ENCODE peak calls at places on chromosomes 13 and 19, in seven cellular contexts. B is HFFc6, Z is astrocyte of the cerebellum, R is ACHN, I is AG09309, N is AG20443, J is ELR. V is an unnamed sample.

GRCh38 chr13:94343243-94343585 is 136.3 kb downstream of the DCT start:
- DNase-seq in B (no peak), Z (no peak), R (no peak), I (no peak), N (no peak), J (no peak), V (no peak)

GRCh38 chr13:112143046-112143752 is 76.2 kb downstream of the SOX1 start:
- DNase-seq in B (no peak), Z (no peak), R (no peak), I (no peak), N (no peak), J (no peak), V (no peak)

GRCh38 chr13:63190742-63191141 is 1775.1 kb upstream of the PCDH20 start:
- DNase-seq in B (no peak), Z (no peak), R (peak; percentile 97), I (peak; percentile 24), N (peak; percentile 7), J (peak; percentile 81), V (no peak)

GRCh38 chr19:952680-953500 is 27.1 kb downstream of the ARID3A start:
- DNase-seq in B (no peak), Z (no peak), R (no peak), I (no peak), N (no peak), J (peak; percentile 41), V (no peak)

GRCh38 chr19:31285744-31286143 is 63.5 kb downstream of the TSHZ3 start:
- DNase-seq in B (no peak), Z (peak; percentile 16), R (peak; percentile 12), I (no peak), N (peak; percentile 71), J (peak; percentile 2), V (no peak)

GRCh38 chr13:48662226-48662625 is 8.5 kb downstream of the CYSLTR2 start:
- DNase-seq in B (no peak), Z (no peak), R (no peak), I (no peak), N (no peak), J (no peak), V (no peak)

GRCh38 chr13:46516624-46517318 is 36.2 kb upstream of the LRCH1 start:
- DNase-seq in B (no peak), Z (no peak), R (no peak), I (no peak), N (no peak), J (no peak), V (no peak)

GRCh38 chr13:90686438-90686837 is 661.0 kb upstream of the MIR17HG start:
- DNase-seq in B (peak; percentile 73), Z (peak; percentile 9), R (no peak), I (peak; percentile 34), N (peak; percentile 72), J (peak; percentile 74), V (no peak)

GRCh38 chr13:30713133-30713532 is 22.2 kb upstream of the ALOX5AP start:
- DNase-seq in B (no peak), Z (no peak), R (no peak), I (no peak), N (no peak), J (peak; percentile 61), V (no peak)

GRCh38 chr19:14002571-14003278 is 3.4 kb downstream of the RFX1 start:
- DNase-seq in B (no peak), Z (no peak), R (no peak), I (no peak), N (no peak), J (no peak), V (peak; percentile 79)

GRCh38 chr19:46787331-46788100 is 878 bp downstream of the SLC1A5 start:
- DNase-seq in B (peak; percentile 57), Z (no peak), R (peak; percentile 59), I (no peak), N (peak; percentile 63), J (peak; percentile 79), V (peak; percentile 30)

GRCh38 chr13:40975441-40975840 is 43.7 kb downstream of the ELF1 start:
- DNase-seq in B (no peak), Z (no peak), R (no peak), I (no peak), N (no peak), J (no peak), V (no peak)

GRCh38 chr19:15187026-15188007 is 13.5 kb downstream of the NOTCH3 start:
- DNase-seq in B (no peak), Z (no peak), R (no peak), I (no peak), N (peak; percentile 49), J (peak; percentile 30), V (no peak)

GRCh38 chr13:21674271-21675009 is 3.6 kb downstream of the FGF9 start:
- DNase-seq in B (no peak), Z (no peak), R (no peak), I (no peak), N (peak; percentile 69), J (peak; percentile 10), V (peak; percentile 19)

GRCh38 chr19:45922281-45922680 is 7.7 kb upstream of the NANOS2 start:
- DNase-seq in B (no peak), Z (no peak), R (no peak), I (no peak), N (no peak), J (peak; percentile 49), V (no peak)

GRCh38 chr19:4539697-4540581 is at the start of gene LRG1:
- DNase-seq in B (no peak), Z (no peak), R (no peak), I (no peak), N (no peak), J (no peak), V (peak; percentile 53)

GRCh38 chr13:114002009-114002544 is 28.2 kb upstream of the C13orf46 start:
- DNase-seq in B (no peak), Z (no peak), R (no peak), I (no peak), N (no peak), J (no peak), V (no peak)

GRCh38 chr13:41561179-41561578 is 103.8 kb downstream of the RGCC start:
- DNase-seq in B (no peak), Z (no peak), R (no peak), I (peak; percentile 14), N (no peak), J (no peak), V (no peak)

GRCh38 chr19:28586501-28586900 is 626.5 kb downstream of the UQCRFS1 start:
- DNase-seq in B (no peak), Z (no peak), R (no peak), I (no peak), N (no peak), J (no peak), V (no peak)

GRCh38 chr13:20942938-20943518 is 40.5 kb upstream of the XPO4 start:
- DNase-seq in B (no peak), Z (no peak), R (no peak), I (no peak), N (no peak), J (no peak), V (no peak)

GRCh38 chr19:17184381-17184841 is 30.7 kb upstream of the USE1 start:
- DNase-seq in B (no peak), Z (no peak), R (no peak), I (no peak), N (no peak), J (no peak), V (peak; percentile 79)